ENCODE peak calls at places on chromosomes 4 and X, in five cellular contexts. One of them, this sample, is unnamed.

GRCh38 chrX:141220342-141221008 is 21.8 kb downstream of the SPANXC start:
- DNase-seq in IMR-90: peak
- DNase-seq in SK-N-SH: no peak
- DNase-seq in A549: peak
- DNase-seq in K562: no peak
- DNase-seq in this sample: no peak

GRCh38 chrX:397575-397974 is 10.9 kb upstream of the PPP2R3B start:
- DNase-seq in A549: no peak
- DNase-seq in K562: no peak
- DNase-seq in IMR-90: peak
- DNase-seq in SK-N-SH: no peak
- DNase-seq in this sample: no peak

GRCh38 chrX:40164751-40165150 is 67.0 kb upstream of the BCOR start:
- DNase-seq in SK-N-SH: no peak
- DNase-seq in IMR-90: no peak
- DNase-seq in K562: no peak
- DNase-seq in A549: no peak
- DNase-seq in this sample: no peak

GRCh38 chr4:4912155-4912554 is 52.7 kb downstream of the MSX1 start:
- DNase-seq in A549: no peak
- DNase-seq in IMR-90: no peak
- DNase-seq in K562: no peak
- DNase-seq in SK-N-SH: no peak
- DNase-seq in this sample: no peak

GRCh38 chrX:96889726-96890125 is 6.0 kb downstream of the RPA4 start:
- DNase-seq in IMR-90: no peak
- DNase-seq in K562: no peak
- DNase-seq in SK-N-SH: no peak
- DNase-seq in A549: no peak
- DNase-seq in this sample: no peak

GRCh38 chrX:21255207-21255606 is 119.0 kb upstream of the CNKSR2 start:
- DNase-seq in K562: no peak
- DNase-seq in IMR-90: no peak
- DNase-seq in SK-N-SH: no peak
- DNase-seq in A549: no peak
- DNase-seq in this sample: no peak

GRCh38 chrX:13087322-13088154 is 43.1 kb upstream of the FAM9C start:
- DNase-seq in A549: no peak
- DNase-seq in IMR-90: peak
- DNase-seq in SK-N-SH: no peak
- DNase-seq in K562: no peak
- DNase-seq in this sample: peak

GRCh38 chrX:83469551-83469950 is 38.5 kb upstream of the POU3F4 start:
- DNase-seq in IMR-90: peak
- DNase-seq in SK-N-SH: peak
- DNase-seq in K562: peak
- DNase-seq in A549: peak
- DNase-seq in this sample: no peak

GRCh38 chr4:19659131-19659530 is 592.6 kb upstream of the SLIT2 start:
- DNase-seq in K562: no peak
- DNase-seq in SK-N-SH: no peak
- DNase-seq in A549: no peak
- DNase-seq in IMR-90: no peak
- DNase-seq in this sample: no peak

GRCh38 chr4:75248770-75249467 is 265.3 kb downstream of the RCHY1 start:
- DNase-seq in K562: no peak
- DNase-seq in IMR-90: no peak
- DNase-seq in SK-N-SH: no peak
- DNase-seq in A549: no peak
- DNase-seq in this sample: no peak

GRCh38 chr4:169485791-169486742 is 126.3 kb downstream of the NEK1 start:
- DNase-seq in A549: peak
- DNase-seq in K562: no peak
- DNase-seq in IMR-90: peak
- DNase-seq in SK-N-SH: peak
- DNase-seq in this sample: peak

GRCh38 chrX:72101597-72102037 is 30.1 kb downstream of the RTL5 start:
- DNase-seq in A549: no peak
- DNase-seq in IMR-90: no peak
- DNase-seq in K562: no peak
- DNase-seq in SK-N-SH: no peak
- DNase-seq in this sample: no peak

GRCh38 chr4:8536467-8536866 is 43.7 kb upstream of the GPR78 start:
- DNase-seq in IMR-90: no peak
- DNase-seq in K562: no peak
- DNase-seq in SK-N-SH: no peak
- DNase-seq in A549: no peak
- DNase-seq in this sample: no peak

GRCh38 chr4:8538703-8539567 is 41.3 kb upstream of the GPR78 start:
- DNase-seq in K562: no peak
- DNase-seq in A549: peak
- DNase-seq in IMR-90: peak
- DNase-seq in SK-N-SH: no peak
- DNase-seq in this sample: no peak

GRCh38 chr4:8538076-8538702 is 42.0 kb upstream of the GPR78 start:
- DNase-seq in A549: no peak
- DNase-seq in IMR-90: no peak
- DNase-seq in K562: no peak
- DNase-seq in SK-N-SH: no peak
- DNase-seq in this sample: no peak

GRCh38 chr4:8534601-8535000 is 45.6 kb upstream of the GPR78 start:
- DNase-seq in IMR-90: no peak
- DNase-seq in A549: no peak
- DNase-seq in K562: no peak
- DNase-seq in SK-N-SH: no peak
- DNase-seq in this sample: no peak

GRCh38 chr4:8537041-8537461 is 43.1 kb upstream of the GPR78 start:
- DNase-seq in K562: no peak
- DNase-seq in IMR-90: peak
- DNase-seq in A549: peak
- DNase-seq in SK-N-SH: no peak
- DNase-seq in this sample: peak
- TF ChIP-seq RCOR1 in K562: no peak
- TF ChIP-seq RCOR1 in IMR-90: no peak
- TF ChIP-seq RCOR1 in A549: no peak
- TF ChIP-seq RCOR1 in SK-N-SH: no peak
- TF ChIP-seq RCOR1 in this sample: no peak

GRCh38 chrX:52424658-52425057 is 55.8 kb downstream of the XAGE2 start:
- DNase-seq in A549: no peak
- DNase-seq in SK-N-SH: no peak
- DNase-seq in IMR-90: peak
- DNase-seq in K562: no peak
- DNase-seq in this sample: no peak
- TF ChIP-seq RCOR1 in A549: no peak
- TF ChIP-seq RCOR1 in SK-N-SH: no peak
- TF ChIP-seq RCOR1 in IMR-90: no peak
- TF ChIP-seq RCOR1 in K562: no peak
- TF ChIP-seq RCOR1 in this sample: no peak

DNA sequence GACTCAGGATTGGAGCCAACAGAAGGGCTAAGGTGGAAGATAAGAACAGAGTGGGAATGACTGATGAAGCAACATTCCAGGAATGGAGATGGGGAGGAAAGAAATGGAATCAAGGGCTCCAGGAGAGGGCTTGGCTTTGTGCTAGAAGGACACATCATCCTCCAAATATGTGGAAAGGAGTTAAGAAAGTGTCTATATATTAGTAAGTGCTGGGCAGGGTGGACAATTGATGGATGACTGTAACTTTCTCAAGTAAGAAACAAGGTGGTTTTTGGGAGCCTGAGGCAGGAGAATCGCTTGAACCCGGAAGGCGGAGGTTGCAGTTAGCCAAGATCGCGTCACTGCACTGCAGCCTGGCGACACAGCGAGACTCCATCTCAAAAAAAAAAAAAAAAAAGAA is 71.6 kb upstream of the NFKB1 start:
- DNase-seq in SK-N-SH: no peak
- DNase-seq in K562: no peak
- DNase-seq in A549: peak
- DNase-seq in IMR-90: peak
- DNase-seq in this sample: no peak
- TF ChIP-seq RCOR1 in SK-N-SH: no peak
- TF ChIP-seq RCOR1 in K562: no peak
- TF ChIP-seq RCOR1 in A549: no peak
- TF ChIP-seq RCOR1 in IMR-90: no peak
- TF ChIP-seq RCOR1 in this sample: no peak

GRCh38 chrX:17844236-17844635 is 16.9 kb downstream of the RAI2 start:
- DNase-seq in IMR-90: no peak
- DNase-seq in A549: no peak
- DNase-seq in K562: no peak
- DNase-seq in SK-N-SH: no peak
- DNase-seq in this sample: no peak

GRCh38 chrX:17846045-17846444 is 15.1 kb downstream of the RAI2 start:
- DNase-seq in K562: no peak
- DNase-seq in A549: no peak
- DNase-seq in IMR-90: no peak
- DNase-seq in SK-N-SH: no peak
- DNase-seq in this sample: no peak

GRCh38 chrX:17851854-17852253 is 9.2 kb downstream of the RAI2 start:
- DNase-seq in SK-N-SH: no peak
- DNase-seq in IMR-90: no peak
- DNase-seq in A549: no peak
- DNase-seq in K562: no peak
- DNase-seq in this sample: no peak

GRCh38 chrX:17854069-17854468 is 7.0 kb downstream of the RAI2 start:
- DNase-seq in SK-N-SH: no peak
- DNase-seq in IMR-90: no peak
- DNase-seq in K562: no peak
- DNase-seq in A549: no peak
- DNase-seq in this sample: no peak

GRCh38 chrX:17848545-17849265 is 12.4 kb downstream of the RAI2 start:
- DNase-seq in IMR-90: no peak
- DNase-seq in A549: no peak
- DNase-seq in SK-N-SH: no peak
- DNase-seq in K562: no peak
- DNase-seq in this sample: no peak
- TF ChIP-seq RCOR1 in IMR-90: no peak
- TF ChIP-seq RCOR1 in A549: no peak
- TF ChIP-seq RCOR1 in SK-N-SH: no peak
- TF ChIP-seq RCOR1 in K562: no peak
- TF ChIP-seq RCOR1 in this sample: no peak

DNA sequence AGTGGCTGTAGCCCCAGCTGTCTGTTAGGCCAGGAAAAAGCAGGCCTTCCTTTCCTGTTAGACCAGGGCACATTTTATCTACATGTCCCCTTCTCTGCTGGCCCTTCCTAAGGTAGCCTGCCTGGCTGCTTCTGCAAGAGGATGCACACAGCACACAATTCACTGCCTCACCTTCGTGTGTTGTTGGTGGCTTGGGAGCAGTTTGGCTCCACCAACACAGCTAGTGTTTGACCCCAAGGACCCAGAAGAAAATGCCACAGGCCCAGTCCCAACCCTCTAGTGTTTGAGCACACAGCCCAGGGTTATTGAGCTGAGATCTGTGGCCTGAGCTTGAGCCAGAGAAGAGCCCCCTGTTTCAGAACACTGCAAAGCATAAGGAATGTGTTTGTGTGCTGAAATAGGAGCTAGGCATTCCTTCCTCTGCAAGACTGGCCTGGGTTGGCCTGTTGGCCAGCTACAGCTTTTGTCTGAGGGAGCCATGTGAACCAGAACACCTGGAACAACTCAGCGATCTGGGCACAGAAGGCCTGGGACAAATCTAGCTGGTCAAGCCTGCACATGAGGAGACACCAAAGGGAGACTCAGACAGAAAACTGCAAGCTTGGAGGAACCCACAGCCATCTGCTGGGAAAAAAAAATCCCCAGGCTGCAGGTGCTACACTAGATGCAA is 26.4 kb downstream of the MAGEE1 start:
- DNase-seq in SK-N-SH: no peak
- DNase-seq in A549: no peak
- DNase-seq in K562: no peak
- DNase-seq in IMR-90: no peak
- DNase-seq in this sample: no peak
- TF ChIP-seq RCOR1 in SK-N-SH: no peak
- TF ChIP-seq RCOR1 in A549: no peak
- TF ChIP-seq RCOR1 in K562: no peak
- TF ChIP-seq RCOR1 in IMR-90: no peak
- TF ChIP-seq RCOR1 in this sample: no peak